ENCODE peak calls at places on chromosomes 4 and X, in six cellular contexts. U is right cardiac atrium, A is aorta, W is lung, X is upper lobe of right lung, R is HepG2. S is an unnamed sample.

GRCh38 chr4:55491486-55491885 is 55.2 kb downstream of the CLOCK start:
- ATAC-seq in A (no peak), U (no peak), R (no peak), X (no peak), W (no peak), S (no peak)

GRCh38 chr4:101081166-101081565 is 266.2 kb downstream of the PPP3CA start:
- ATAC-seq in A (no peak), W (no peak), X (no peak), U (no peak), R (no peak), S (no peak)

GRCh38 chrX:136195247-136195646 is 47.9 kb downstream of the FHL1 start:
- ATAC-seq in A (no peak), R (no peak), W (no peak), X (no peak), U (peak; percentile 58), S (no peak)

GRCh38 chr4:5387457-5387856 is 320.9 kb downstream of the EVC2 start:
- ATAC-seq in A (no peak), U (no peak), R (peak; percentile 52), W (no peak), X (no peak), S (no peak)

GRCh38 chrX:12771445-12772069 is 19.7 kb upstream of the PRPS2 start:
- ATAC-seq in R (peak; percentile 82), U (peak; percentile 85), A (peak; percentile 54), W (peak; percentile 69), X (peak; percentile 99), S (peak; percentile 55)

GRCh38 chr4:94458682-94459081 is 6.9 kb downstream of the PDLIM5 start:
- ATAC-seq in X (no peak), U (no peak), W (no peak), R (no peak), A (no peak), S (no peak)

GRCh38 chr4:164383187-164384181 is 370.4 kb upstream of the SMIM31 start:
- ATAC-seq in W (no peak), R (no peak), X (peak; percentile 45), U (peak; percentile 28), A (peak; percentile 69), S (peak; percentile 58)

GRCh38 chr4:141605425-141605856 is 30.9 kb upstream of the IL15 start:
- ATAC-seq in X (no peak), A (no peak), R (no peak), U (no peak), W (no peak), S (no peak)

GRCh38 chr4:81607947-81608346 is 136.2 kb upstream of the RASGEF1B start:
- ATAC-seq in A (no peak), W (peak; percentile 29), U (no peak), X (peak; percentile 80), R (no peak), S (no peak)

GRCh38 chr4:67087897-67088296 is 457.4 kb downstream of the CENPC start:
- ATAC-seq in A (no peak), W (no peak), R (peak; percentile 49), X (peak; percentile 61), U (no peak), S (no peak)

GRCh38 chr4:185383451-185383850 is 12.3 kb downstream of the LRP2BP start:
- ATAC-seq in R (no peak), A (no peak), X (peak; percentile 67), W (peak; percentile 13), U (no peak), S (no peak)

GRCh38 chr4:87105101-87105852 is 115.1 kb downstream of the KLHL8 start:
- ATAC-seq in U (peak; percentile 38), W (no peak), X (no peak), A (no peak), R (peak; percentile 94), S (no peak)

GRCh38 chr4:81589191-81589720 is 117.5 kb upstream of the RASGEF1B start:
- ATAC-seq in R (no peak), X (no peak), A (no peak), W (no peak), U (no peak), S (no peak)

GRCh38 chr4:129929052-129929451 is 833.1 kb downstream of the C4orf33 start:
- ATAC-seq in A (no peak), W (no peak), R (peak; percentile 73), X (no peak), U (no peak), S (no peak)

GRCh38 chr4:159240690-159241089 is 137.8 kb downstream of the RAPGEF2 start:
- ATAC-seq in U (peak; percentile 48), R (no peak), A (no peak), X (peak; percentile 46), W (no peak), S (peak; percentile 62)

GRCh38 chr4:155889036-155889793 is 14.3 kb upstream of the TDO2 start:
- ATAC-seq in X (peak; percentile 81), U (peak; percentile 83), W (peak; percentile 81), A (peak; percentile 38), R (no peak), S (peak; percentile 60)

GRCh38 chrX:153966841-153967535 is 4.6 kb downstream of the HCFC1 start:
- ATAC-seq in A (no peak), W (no peak), X (no peak), R (no peak), U (no peak), S (no peak)

GRCh38 chr4:186104114-186104894 is at the start of gene FAM149A:
- ATAC-seq in X (peak; percentile 93), R (peak; percentile 65), U (peak; percentile 75), W (peak; percentile 66), A (peak; percentile 42), S (peak; percentile 77)

DNA sequence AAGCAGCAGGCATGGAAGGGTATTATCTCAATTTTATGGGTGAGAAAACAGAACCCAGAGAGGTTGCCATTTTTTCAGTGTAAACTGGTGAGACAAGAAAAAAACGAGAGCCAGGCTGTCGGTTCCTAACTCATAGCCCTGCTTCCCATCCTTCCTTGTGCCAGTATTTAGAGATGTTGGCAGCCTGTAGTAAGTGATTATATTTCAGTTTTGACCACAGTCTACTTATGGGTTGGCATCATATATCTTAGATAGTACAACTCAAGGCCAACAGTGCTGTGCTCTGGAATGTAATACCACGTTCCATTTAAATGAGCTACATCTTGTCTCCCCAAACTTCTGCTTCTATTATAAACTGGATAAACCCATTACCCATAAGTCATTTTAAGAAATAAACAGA is 40.8 kb downstream of the XK start:
- ATAC-seq in X (no peak), U (no peak), A (no peak), W (no peak), R (no peak), S (no peak)
- H3K9me3 ChIP-seq in X (no peaks in the 10 kb centered on the region), U (no peaks in the 10 kb centered on the region), A (no peaks in the 10 kb centered on the region), W (no peaks in the 10 kb centered on the region), R (no peaks in the 10 kb centered on the region), S (no peaks in the 10 kb centered on the region)

DNA sequence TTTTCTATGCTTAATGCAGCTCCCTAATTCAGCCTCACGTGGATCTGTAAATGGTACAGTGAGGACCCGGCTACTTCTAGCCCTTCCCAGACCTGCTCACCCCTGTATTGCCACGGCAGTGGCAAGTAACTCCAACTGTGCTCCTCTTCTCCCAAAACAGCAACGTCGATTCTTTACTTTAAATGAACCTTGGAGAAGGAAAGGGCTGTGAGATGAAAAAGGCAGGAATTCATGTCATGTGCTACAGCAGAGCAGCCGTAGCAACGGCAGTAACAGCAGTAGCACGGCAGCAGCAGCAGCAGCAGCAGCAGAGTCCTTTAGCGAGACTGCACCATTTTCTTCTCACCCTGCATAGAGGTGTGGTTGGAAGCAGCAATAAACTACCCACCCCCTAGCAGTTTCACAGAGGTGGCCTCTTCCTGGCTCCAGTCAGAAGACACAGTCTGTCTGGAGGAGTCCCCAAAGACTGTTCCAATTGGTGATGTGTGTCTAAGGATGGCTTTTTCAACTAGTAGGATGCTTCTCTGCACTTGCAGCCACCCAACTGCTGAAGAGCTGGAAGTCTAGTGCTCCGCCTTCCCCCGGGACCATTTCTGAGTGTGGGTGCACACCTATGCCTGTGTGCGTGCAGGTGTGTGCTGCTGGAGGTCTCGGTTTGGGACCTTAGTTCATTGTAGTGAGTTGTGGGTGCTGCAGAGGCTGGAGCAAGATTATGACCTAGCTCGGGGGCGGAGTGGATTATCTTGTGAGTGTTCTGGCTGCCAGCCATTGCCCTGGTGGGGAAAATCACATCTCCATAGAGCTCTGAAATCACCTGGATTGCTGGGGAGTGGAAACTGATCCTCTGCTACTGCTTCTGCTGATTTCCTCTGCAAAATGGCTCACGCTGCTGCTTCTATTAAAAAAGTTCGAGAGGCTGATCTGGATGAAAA is 67.2 kb downstream of the ANK2 start:
- ATAC-seq in A (no peak), R (peak; percentile 95), X (peak; percentile 39), W (no peak), U (peak; percentile 48), S (peak; percentile 34)
- H3K4me3 ChIP-seq in A (no peak overlapping the region), R (peak overlapping the region; percentile 57), X (no peak overlapping the region), W (no peak overlapping the region), U (no peak overlapping the region), S (no peak overlapping the region)

DNA sequence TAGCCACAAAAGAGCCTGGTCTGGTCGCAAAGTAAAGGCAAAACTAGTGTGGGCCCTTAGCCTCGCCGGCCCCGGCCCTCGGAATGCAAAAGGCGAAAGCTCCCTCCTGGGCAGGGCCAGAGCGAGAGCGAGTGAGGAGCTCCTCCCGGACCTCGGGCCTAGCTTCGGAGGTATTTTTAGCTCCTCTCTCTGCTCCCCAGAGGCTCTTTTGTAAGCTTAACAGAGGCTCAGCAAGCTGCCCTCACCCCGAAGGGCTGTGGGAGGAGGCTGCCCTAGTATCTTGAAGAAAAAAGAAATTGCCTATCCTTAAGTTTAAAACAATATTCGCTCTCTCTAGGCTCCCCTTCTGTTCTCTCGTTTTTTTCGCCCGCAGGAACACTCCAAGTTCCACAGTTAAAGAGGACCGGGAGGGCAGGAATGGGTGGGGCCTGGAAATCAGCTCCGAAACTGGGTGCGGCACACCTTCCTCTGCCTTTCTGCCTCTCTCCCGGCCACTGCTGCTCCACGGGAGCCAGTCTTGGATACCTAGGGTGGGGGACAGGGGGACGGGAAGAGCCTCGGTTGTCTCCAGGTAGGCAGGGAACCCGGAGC is 12.2 kb downstream of the HAND2 start:
- ATAC-seq in W (no peak), A (no peak), X (no peak), R (no peak), U (peak; percentile 44), S (no peak)
- H3K9me3 ChIP-seq in W (peaks cover 13% of the 10 kb centered on the region), A (no peaks in the 10 kb centered on the region), X (no peaks in the 10 kb centered on the region), R (no peaks in the 10 kb centered on the region), U (no peaks in the 10 kb centered on the region), S (no peaks in the 10 kb centered on the region)

GRCh38 chr4:157222764-157223145 is 2.2 kb downstream of the GRIA2 start:
- ATAC-seq in U (no peak), W (no peak), X (no peak), A (peak; percentile 37), R (no peak), S (peak; percentile 9)
- H3K4me3 ChIP-seq in U (peak overlapping the region; percentile 38), W (no peak overlapping the region), X (peak overlapping the region; percentile 21), A (peak overlapping the region; percentile 75), R (no peak overlapping the region), S (peak overlapping the region; percentile 47)

GRCh38 chr4:49221209-49221608 is 235.1 kb downstream of the CWH43 start:
- ATAC-seq in X (no peak), U (no peak), W (no peak), R (no peak), A (no peak), S (no peak)

GRCh38 chr4:49217492-49217891 is 231.4 kb downstream of the CWH43 start:
- ATAC-seq in X (no peak), A (no peak), R (no peak), U (no peak), W (no peak), S (no peak)
- H3K9me3 ChIP-seq in X (no peaks in the 10 kb centered on the region), A (no peaks in the 10 kb centered on the region), R (peaks cover 88% of the 10 kb centered on the region), U (no peaks in the 10 kb centered on the region), W (peaks cover 14% of the 10 kb centered on the region), S (no peaks in the 10 kb centered on the region)

S was measured in gastroesophageal sphincter.